ENCODE peak calls at places on chromosomes 4 and X, in eight cellular contexts. P is NCI-H2081, Y is NCI-H774, T is T follicular helper cell, F is bronchial epithelial cell, U is mesenteric fat pad, Z is mucosa of gallbladder, C is tibial artery. Q is an unnamed sample.

GRCh38 chr4:3108211-3108610 is 33.7 kb downstream of the HTT start:
- DNase-seq in P (no peak), Y (no peak), T (no peak), F (no peak), U (no peak), Z (no peak), C (no peak), Q (no peak)

GRCh38 chr4:128707864-128708263 is 101.6 kb upstream of the JADE1 start:
- DNase-seq in P (no peak), Y (no peak), T (no peak), F (peak; percentile 83), U (no peak), Z (no peak), C (no peak), Q (no peak)

GRCh38 chrX:97474933-97475332 is 591.2 kb downstream of the RPA4 start:
- DNase-seq in P (no peak), Y (no peak), T (no peak), F (no peak), U (no peak), Z (no peak), C (no peak), Q (no peak)

GRCh38 chrX:103687696-103688191 is 1.2 kb upstream of the MORF4L2 start:
- DNase-seq in P (peak; percentile 87), Y (peak; percentile 49), T (peak; percentile 17), F (peak; percentile 71), U (no peak), Z (peak; percentile 75), C (peak; percentile 60), Q (peak; percentile 86)

GRCh38 chr4:57501715-57502114 is 391.5 kb upstream of the IGFBP7 start:
- DNase-seq in P (no peak), Y (no peak), T (no peak), F (peak; percentile 29), U (no peak), Z (peak; percentile 31), C (no peak), Q (no peak)

GRCh38 chr4:53987761-53988171 is 76.6 kb downstream of the CHIC2 start:
- DNase-seq in P (no peak), Y (no peak), T (no peak), F (peak; percentile 89), U (no peak), Z (peak; percentile 14), C (no peak), Q (no peak)

GRCh38 chrX:24357101-24357500 is 3.3 kb upstream of the SUPT20HL1 start:
- DNase-seq in P (no peak), Y (no peak), T (no peak), F (peak; percentile 29), U (no peak), Z (no peak), C (no peak), Q (no peak)

GRCh38 chr4:185592845-185593488 is 57.7 kb upstream of the PDLIM3 start:
- DNase-seq in P (no peak), Y (no peak), T (no peak), F (no peak), U (no peak), Z (no peak), C (no peak), Q (no peak)

GRCh38 chr4:38072578-38072977 is 112.4 kb downstream of the PTTG2 start:
- DNase-seq in P (no peak), Y (no peak), T (no peak), F (no peak), U (no peak), Z (no peak), C (no peak), Q (no peak)

GRCh38 chr4:152045397-152045780 is 284.6 kb upstream of the GATB start:
- DNase-seq in P (no peak), Y (no peak), T (no peak), F (no peak), U (no peak), Z (no peak), C (no peak), Q (no peak)

GRCh38 chrX:39629001-39629400 is 468.8 kb downstream of the BCOR start:
- DNase-seq in P (no peak), Y (no peak), T (no peak), F (no peak), U (no peak), Z (no peak), C (no peak), Q (no peak)

GRCh38 chr4:146585761-146586333 is 52.8 kb upstream of the POU4F2 start:
- DNase-seq in P (no peak), Y (no peak), T (no peak), F (peak; percentile 40), U (no peak), Z (no peak), C (no peak), Q (no peak)

GRCh38 chrX:150569155-150569477 is 695 bp downstream of the MTM1 start:
- DNase-seq in P (no peak), Y (no peak), T (no peak), F (no peak), U (no peak), Z (no peak), C (no peak), Q (no peak)

GRCh38 chr4:75990129-75990528 is 616 bp downstream of the SDAD1 start:
- DNase-seq in P (no peak), Y (no peak), T (no peak), F (no peak), U (no peak), Z (no peak), C (no peak), Q (no peak)

GRCh38 chr4:112029642-112030235 is 115.5 kb upstream of the FAM241A start:
- DNase-seq in P (no peak), Y (no peak), T (no peak), F (peak; percentile 77), U (no peak), Z (no peak), C (no peak), Q (peak; percentile 13)

GRCh38 chr4:187128226-187128625 is 404.6 kb upstream of the FAT1 start:
- DNase-seq in P (no peak), Y (no peak), T (no peak), F (peak; percentile 12), U (no peak), Z (no peak), C (no peak), Q (no peak)

GRCh38 chrX:31251336-31251735 is 179.5 kb upstream of the FTHL17 start:
- DNase-seq in P (no peak), Y (no peak), T (no peak), F (no peak), U (no peak), Z (no peak), C (no peak), Q (no peak)

GRCh38 chr4:113420938-113421337 is 340.6 kb downstream of the CAMK2D start:
- DNase-seq in P (no peak), Y (no peak), T (no peak), F (no peak), U (no peak), Z (no peak), C (no peak), Q (no peak)

GRCh38 chrX:136272325-136272724 is 21.1 kb upstream of the MAP7D3 start:
- DNase-seq in P (no peak), Y (no peak), T (no peak), F (no peak), U (no peak), Z (no peak), C (no peak), Q (no peak)

GRCh38 chrX:101450951-101451350 is 34.3 kb upstream of the ARMCX4 start:
- DNase-seq in P (no peak), Y (no peak), T (no peak), F (no peak), U (no peak), Z (no peak), C (peak; percentile 20), Q (no peak)

GRCh38 chr4:75916091-75916661 is 13.9 kb upstream of the PPEF2 start:
- DNase-seq in P (peak; percentile 22), Y (peak; percentile 19), T (no peak), F (peak; percentile 55), U (no peak), Z (no peak), C (no peak), Q (peak; percentile 6)

GRCh38 chr4:115537387-115537786 is 424.0 kb upstream of the NDST4 start:
- DNase-seq in P (no peak), Y (no peak), T (no peak), F (peak; percentile 33), U (no peak), Z (no peak), C (no peak), Q (peak; percentile 40)

GRCh38 chrX:72312311-72312940 is 6.7 kb upstream of the CITED1 start:
- DNase-seq in P (no peak), Y (no peak), T (no peak), F (peak; percentile 49), U (peak; percentile 53), Z (no peak), C (no peak), Q (no peak)

GRCh38 chrX:16839852-16840460 is 30.2 kb downstream of the RBBP7 start:
- DNase-seq in P (no peak), Y (no peak), T (no peak), F (peak; percentile 75), U (no peak), Z (no peak), C (no peak), Q (no peak)